ENCODE peak calls at places on chromosomes 4 and X, in five cellular contexts. One of them, this sample, is unnamed.
A peak's percentile ranks its signal among the peaks of the same experiment; 100 is the strongest.

GRCh38 chrX:24282381-24283121 is 31.3 kb downstream of the SUPT20HL2 start:
- DNase-seq in HCT116: no peak
- DNase-seq in GM12878: no peak
- DNase-seq in K562: no peak
- DNase-seq in HepG2: no peak
- DNase-seq in this sample: no peak

GRCh38 chrX:140524556-140524955 is 19.7 kb upstream of the SOX3 start:
- DNase-seq in GM12878: no peak
- DNase-seq in HCT116: no peak
- DNase-seq in HepG2: no peak
- DNase-seq in K562: no peak
- DNase-seq in this sample: no peak

GRCh38 chr4:42654606-42655005 is 2.3 kb downstream of the ATP8A1 start:
- DNase-seq in K562: no peak
- DNase-seq in HepG2: peak; percentile 6
- DNase-seq in GM12878: no peak
- DNase-seq in HCT116: peak; percentile 4
- DNase-seq in this sample: no peak

GRCh38 chr4:100367451-100367850 is 150.4 kb downstream of the EMCN start:
- DNase-seq in GM12878: no peak
- DNase-seq in HepG2: no peak
- DNase-seq in HCT116: no peak
- DNase-seq in K562: no peak
- DNase-seq in this sample: no peak

GRCh38 chr4:24675723-24676122 is 91.4 kb upstream of the DHX15 start:
- DNase-seq in K562: no peak
- DNase-seq in GM12878: no peak
- DNase-seq in HepG2: no peak
- DNase-seq in HCT116: no peak
- DNase-seq in this sample: no peak

GRCh38 chrX:29419774-29420553 is 795.4 kb upstream of the MAGEB2 start:
- DNase-seq in HepG2: no peak
- DNase-seq in GM12878: no peak
- DNase-seq in K562: no peak
- DNase-seq in HCT116: peak; percentile 21
- DNase-seq in this sample: no peak

GRCh38 chr4:108051343-108051742 is 61.7 kb downstream of the HADH start:
- DNase-seq in HCT116: no peak
- DNase-seq in GM12878: no peak
- DNase-seq in HepG2: no peak
- DNase-seq in K562: no peak
- DNase-seq in this sample: no peak

GRCh38 chr4:2255501-2256155 is 6.3 kb downstream of the MXD4 start:
- DNase-seq in HCT116: no peak
- DNase-seq in K562: no peak
- DNase-seq in HepG2: no peak
- DNase-seq in GM12878: no peak
- DNase-seq in this sample: no peak

GRCh38 chr4:24849662-24850280 is 54.4 kb downstream of the SOD3 start:
- DNase-seq in K562: no peak
- DNase-seq in HCT116: no peak
- DNase-seq in HepG2: no peak
- DNase-seq in GM12878: no peak
- DNase-seq in this sample: no peak

GRCh38 chr4:89303989-89304388 is 3.6 kb downstream of the GPRIN3 start:
- DNase-seq in HepG2: no peak
- DNase-seq in GM12878: no peak
- DNase-seq in K562: no peak
- DNase-seq in HCT116: no peak
- DNase-seq in this sample: no peak

GRCh38 chr4:79198886-79199591 is 126.8 kb downstream of the NAA11 start:
- DNase-seq in HepG2: no peak
- DNase-seq in K562: peak; percentile 57
- DNase-seq in GM12878: no peak
- DNase-seq in HCT116: no peak
- DNase-seq in this sample: no peak

GRCh38 chr4:143587703-143588102 is 74.2 kb downstream of the SMARCA5 start:
- DNase-seq in GM12878: no peak
- DNase-seq in HepG2: no peak
- DNase-seq in HCT116: peak; percentile 18
- DNase-seq in K562: no peak
- DNase-seq in this sample: no peak

GRCh38 chrX:57933321-57933720 is 23.1 kb upstream of the ZXDA start:
- DNase-seq in K562: no peak
- DNase-seq in HepG2: no peak
- DNase-seq in HCT116: no peak
- DNase-seq in GM12878: no peak
- DNase-seq in this sample: no peak

GRCh38 chr4:94843222-94843621 is 85.5 kb downstream of the BMPR1B start:
- DNase-seq in K562: no peak
- DNase-seq in GM12878: no peak
- DNase-seq in HCT116: no peak
- DNase-seq in HepG2: no peak
- DNase-seq in this sample: no peak

GRCh38 chr4:56786955-56787354 is 34.5 kb downstream of the SPINK2 start:
- DNase-seq in GM12878: no peak
- DNase-seq in HCT116: no peak
- DNase-seq in HepG2: no peak
- DNase-seq in K562: no peak
- DNase-seq in this sample: no peak

GRCh38 chrX:86047174-86047991 is at the start of gene CHM:
- DNase-seq in HepG2: peak; percentile 80
- DNase-seq in K562: peak; percentile 67
- DNase-seq in GM12878: peak; percentile 63
- DNase-seq in HCT116: peak; percentile 57
- DNase-seq in this sample: peak; percentile 52

GRCh38 chr4:105145913-105146285 is 777 bp upstream of the TET2 start:
- DNase-seq in GM12878: no peak
- DNase-seq in HepG2: no peak
- DNase-seq in K562: no peak
- DNase-seq in HCT116: no peak
- DNase-seq in this sample: no peak

DNA sequence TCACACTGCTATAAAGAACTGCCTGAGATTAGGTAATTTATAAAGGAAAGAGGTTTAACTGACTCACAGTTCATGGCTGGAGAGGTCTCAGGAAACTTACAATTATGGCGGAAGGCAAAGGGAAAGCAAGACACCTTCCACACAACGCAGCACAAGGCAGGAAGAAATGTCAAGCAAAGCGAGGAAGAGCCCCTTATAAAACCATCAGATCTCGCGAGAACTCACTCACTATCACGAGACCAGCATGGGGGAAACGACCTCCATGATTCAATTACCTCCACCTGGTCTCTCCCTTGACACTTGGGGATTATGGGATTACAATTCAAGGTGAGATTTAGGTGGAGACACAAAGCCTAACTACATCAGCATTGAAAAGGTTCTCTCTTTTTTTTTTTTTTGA is 39.6 kb downstream of the PALLD start:
- DNase-seq in HCT116: peak; percentile 83
- DNase-seq in HepG2: no peak
- DNase-seq in GM12878: no peak
- DNase-seq in K562: no peak
- DNase-seq in this sample: no peak
- H3K4me3 ChIP-seq in HCT116: peak overlapping the region; percentile 64
- H3K4me3 ChIP-seq in HepG2: no peak overlapping the region
- H3K4me3 ChIP-seq in GM12878: no peak overlapping the region
- H3K4me3 ChIP-seq in K562: peak overlapping the region; percentile 28
- H3K4me3 ChIP-seq in this sample: no peak overlapping the region

DNA sequence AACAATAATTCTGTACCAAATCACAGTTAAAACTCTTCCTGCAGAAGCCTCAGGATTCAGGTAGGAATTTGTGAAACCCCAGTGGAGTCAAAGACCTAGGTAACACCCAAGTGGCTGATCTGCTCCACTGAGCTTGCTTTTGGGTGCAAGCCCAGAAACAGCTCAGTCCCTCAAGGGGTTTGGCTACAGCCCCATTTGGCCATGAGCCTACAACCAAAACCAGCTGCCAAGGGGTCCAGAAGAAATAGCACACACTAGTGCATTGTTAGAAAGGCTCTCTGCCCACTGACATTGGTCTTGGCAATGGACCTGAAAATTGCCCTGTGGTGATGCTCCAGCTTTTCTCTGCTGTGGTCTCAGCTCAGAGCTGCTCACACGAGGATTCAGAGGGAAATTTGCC is 577.4 kb upstream of the INTU start:
- DNase-seq in HepG2: no peak
- DNase-seq in GM12878: no peak
- DNase-seq in HCT116: no peak
- DNase-seq in K562: no peak
- DNase-seq in this sample: no peak
- TF ChIP-seq ATF3 in HepG2: no peak
- TF ChIP-seq ATF3 in GM12878: no peak
- TF ChIP-seq ATF3 in HCT116: no peak
- TF ChIP-seq ATF3 in K562: no peak
- TF ChIP-seq ATF3 in this sample: no peak

DNA sequence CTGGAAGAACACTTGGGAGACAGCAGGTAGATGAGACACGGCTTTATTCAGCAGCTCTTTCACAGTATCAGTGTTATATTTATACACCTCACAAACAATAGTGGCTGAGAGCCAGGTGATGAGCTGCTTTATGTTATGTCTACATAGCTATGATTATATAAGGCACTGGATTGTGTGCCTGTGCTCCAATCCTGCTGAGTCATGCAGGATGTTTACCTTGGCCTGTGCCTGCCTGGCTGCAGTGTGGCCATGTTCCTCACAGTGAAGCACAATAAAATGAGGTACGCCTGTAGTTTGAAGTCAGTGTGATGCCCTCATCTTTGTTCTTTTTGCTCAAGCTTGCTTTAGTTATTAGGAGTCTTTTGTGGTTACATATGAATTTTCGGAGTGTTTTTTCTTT is 31.3 kb downstream of the CXCL13 start:
- DNase-seq in HCT116: peak; percentile 7
- DNase-seq in HepG2: peak; percentile 83
- DNase-seq in GM12878: no peak
- DNase-seq in K562: no peak
- DNase-seq in this sample: no peak
- H3K4me3 ChIP-seq in HCT116: no peak overlapping the region
- H3K4me3 ChIP-seq in HepG2: no peak overlapping the region
- H3K4me3 ChIP-seq in GM12878: no peak overlapping the region
- H3K4me3 ChIP-seq in K562: no peak overlapping the region
- H3K4me3 ChIP-seq in this sample: no peak overlapping the region

GRCh38 chr4:138235419-138235952 is 6.7 kb downstream of the SLC7A11 start:
- DNase-seq in HepG2: no peak
- DNase-seq in GM12878: no peak
- DNase-seq in HCT116: peak; percentile 15
- DNase-seq in K562: peak; percentile 16
- DNase-seq in this sample: no peak
- TF ChIP-seq ATF3 in HepG2: no peak
- TF ChIP-seq ATF3 in GM12878: no peak
- TF ChIP-seq ATF3 in HCT116: no peak
- TF ChIP-seq ATF3 in K562: peak; percentile 89
- TF ChIP-seq ATF3 in this sample: no peak

DNA sequence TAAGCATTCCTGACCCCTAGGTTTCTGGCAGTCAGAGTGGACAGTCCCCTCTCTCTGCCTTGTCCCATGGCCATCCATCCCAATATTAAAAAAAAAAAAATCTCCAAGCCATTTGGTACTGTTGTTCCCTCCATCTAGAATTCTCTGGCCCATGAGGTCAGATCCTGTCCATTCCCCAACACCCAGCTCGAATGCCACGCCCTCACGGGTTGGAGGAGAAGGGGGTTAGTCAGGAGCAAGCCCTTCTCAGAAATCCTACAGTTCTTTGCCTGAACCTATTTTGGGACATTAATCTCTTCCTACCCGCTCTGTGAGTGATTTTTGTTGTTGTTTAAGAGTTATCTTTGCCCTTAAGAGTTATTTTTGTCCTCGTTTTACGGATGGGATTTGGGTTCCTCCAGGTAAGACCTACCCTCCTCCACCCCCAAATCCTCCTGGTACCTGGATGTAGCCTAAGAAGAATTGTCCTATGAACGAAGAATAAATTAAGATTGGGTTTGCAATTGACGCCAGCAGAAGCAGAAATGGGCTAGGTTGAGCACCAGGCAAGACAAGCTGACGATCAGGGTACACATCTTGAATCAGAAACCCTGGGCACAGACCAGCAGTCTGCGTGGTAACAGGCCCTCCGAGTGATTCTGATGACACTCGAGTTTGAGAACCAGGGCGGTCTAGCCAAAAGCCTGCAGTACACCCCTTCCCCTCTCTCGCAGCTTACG is 977 bp downstream of the RNF175 start:
- DNase-seq in GM12878: no peak
- DNase-seq in HepG2: no peak
- DNase-seq in HCT116: no peak
- DNase-seq in K562: no peak
- DNase-seq in this sample: no peak
- H3K4me3 ChIP-seq in GM12878: no peak overlapping the region
- H3K4me3 ChIP-seq in HepG2: no peak overlapping the region
- H3K4me3 ChIP-seq in HCT116: no peak overlapping the region
- H3K4me3 ChIP-seq in K562: no peak overlapping the region
- H3K4me3 ChIP-seq in this sample: peak overlapping the region; percentile 71

DNA sequence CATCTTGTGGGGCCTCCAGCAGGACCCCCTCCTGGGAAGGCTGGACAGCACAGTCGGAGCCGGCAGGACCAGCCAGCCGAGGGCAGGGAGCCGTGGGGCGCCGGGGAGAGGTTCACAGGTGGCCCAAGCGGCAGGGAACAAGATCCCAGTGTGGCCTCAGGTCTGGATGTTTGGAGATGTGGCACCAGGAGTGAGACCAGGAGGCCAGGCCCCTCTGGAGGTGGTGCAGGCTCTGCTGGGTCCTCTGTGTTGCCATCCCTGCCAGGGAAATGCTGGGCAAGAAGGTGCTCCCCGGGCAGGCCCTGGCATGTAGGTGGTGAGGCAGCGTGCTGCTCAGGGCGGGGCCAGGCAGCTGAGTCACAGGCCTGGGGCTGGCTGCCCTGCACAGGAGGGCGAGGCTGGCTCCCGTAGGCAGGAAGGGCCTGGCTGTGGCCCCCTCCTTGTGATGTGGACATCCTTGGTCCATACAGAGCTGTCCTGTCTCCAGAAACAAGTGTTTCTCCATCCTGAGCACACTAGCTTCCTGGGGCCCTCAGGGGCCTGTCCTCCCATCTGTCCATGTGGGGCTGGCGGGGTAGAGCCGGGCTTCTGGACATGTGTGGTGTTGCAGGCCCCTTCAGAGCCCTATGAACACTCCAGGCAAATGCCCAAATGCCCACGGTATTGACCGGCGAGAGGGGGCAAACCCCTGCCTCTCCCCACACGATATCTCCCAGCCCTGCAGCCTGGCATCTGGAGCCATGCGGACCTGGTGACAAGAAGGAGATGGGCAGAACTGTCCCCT is 4.8 kb upstream of the HGFAC start:
- DNase-seq in HCT116: peak; percentile 62
- DNase-seq in HepG2: no peak
- DNase-seq in K562: no peak
- DNase-seq in GM12878: peak; percentile 4
- DNase-seq in this sample: no peak
- TF ChIP-seq ATF3 in HCT116: no peak
- TF ChIP-seq ATF3 in HepG2: no peak
- TF ChIP-seq ATF3 in K562: no peak
- TF ChIP-seq ATF3 in GM12878: no peak
- TF ChIP-seq ATF3 in this sample: no peak

GRCh38 chrX:1462596-1463251 is 10.0 kb upstream of the ASMTL start:
- DNase-seq in HCT116: no peak
- DNase-seq in GM12878: no peak
- DNase-seq in K562: no peak
- DNase-seq in HepG2: no peak
- DNase-seq in this sample: no peak
- H3K4me3 ChIP-seq in HCT116: no peak overlapping the region
- H3K4me3 ChIP-seq in GM12878: no peak overlapping the region
- H3K4me3 ChIP-seq in K562: no peak overlapping the region
- H3K4me3 ChIP-seq in HepG2: no peak overlapping the region
- H3K4me3 ChIP-seq in this sample: no peak overlapping the region